ENCODE peak calls at places on chromosomes 1 and 21, in six cellular contexts. M is ovary, Z is Peyer's patch, B is tibial nerve, Y is coronary artery, D is fibroblast of lung. R is an unnamed sample.

GRCh38 chr1:246497331-246497915 is 9.7 kb downstream of the SMYD3 start:
- DNase-seq in Z (no peak), D (peak), Y (no peak), B (no peak), M (no peak), R (no peak)

GRCh38 chr21:22763442-22763841 is 1765.2 kb downstream of the NCAM2 start:
- DNase-seq in Z (no peak), Y (no peak), D (no peak), B (no peak), M (no peak), R (no peak)

GRCh38 chr1:1799716-1800115 is 21.4 kb upstream of the NADK start:
- DNase-seq in Z (no peak), Y (no peak), M (no peak), D (no peak), B (no peak), R (no peak)

GRCh38 chr1:182174202-182174855 is 112.8 kb upstream of the ZNF648 start:
- DNase-seq in B (no peak), Z (no peak), D (no peak), M (no peak), Y (no peak), R (no peak)

GRCh38 chr1:206713070-206713469 is 28.4 kb downstream of the MAPKAPK2 start:
- DNase-seq in B (no peak), Y (no peak), Z (peak), D (no peak), M (no peak), R (no peak)

GRCh38 chr1:161506336-161507223 is 1.3 kb downstream of the FCGR2A start:
- DNase-seq in B (no peak), M (no peak), Z (no peak), D (no peak), Y (no peak), R (no peak)

GRCh38 chr1:79711001-79711431 is 704.5 kb upstream of the ADGRL4 start:
- DNase-seq in Z (no peak), Y (no peak), M (no peak), D (peak), B (no peak), R (no peak)

GRCh38 chr1:150578278-150579109 is 916 bp downstream of the MCL1 start:
- DNase-seq in Z (peak), Y (peak), M (peak), B (no peak), D (peak), R (no peak)

GRCh38 chr1:180248176-180248575 is 18.1 kb downstream of the LHX4 start:
- DNase-seq in Y (no peak), D (no peak), Z (no peak), B (no peak), M (no peak), R (no peak)

GRCh38 chr1:21541835-21542234 is 32.6 kb downstream of the ALPL start:
- DNase-seq in Z (no peak), Y (no peak), D (peak), B (no peak), M (no peak), R (no peak)

GRCh38 chr1:80023366-80023765 is 1016.8 kb upstream of the ADGRL4 start:
- DNase-seq in Z (no peak), B (no peak), D (no peak), Y (no peak), M (no peak), R (no peak)

GRCh38 chr1:92482665-92483441 is 3.9 kb downstream of the GFI1 start:
- DNase-seq in B (no peak), Z (peak), M (no peak), D (no peak), Y (no peak), R (no peak)

GRCh38 chr21:39647476-39647875 is 34.7 kb downstream of the B3GALT5 start:
- DNase-seq in Z (no peak), B (no peak), Y (peak), M (no peak), D (peak), R (no peak)

GRCh38 chr1:161172776-161173376 is 4.4 kb downstream of the B4GALT3 start:
- DNase-seq in M (no peak), Z (no peak), Y (no peak), D (peak), B (no peak), R (no peak)

GRCh38 chr1:201610806-201611205 is 71.9 kb downstream of the NAV1 start:
- DNase-seq in Y (no peak), M (no peak), D (no peak), Z (no peak), B (no peak), R (no peak)

GRCh38 chr1:29145739-29146437 is 22.2 kb upstream of the TMEM200B start:
- DNase-seq in Y (no peak), B (no peak), Z (no peak), M (no peak), D (peak), R (no peak)

GRCh38 chr1:242673652-242674051 is 149.2 kb upstream of the PLD5 start:
- DNase-seq in Z (no peak), Y (no peak), B (no peak), M (no peak), D (no peak), R (no peak)

GRCh38 chr1:56570924-56571372 is 8.4 kb downstream of the PLPP3 start:
- DNase-seq in Z (no peak), M (no peak), B (no peak), D (no peak), Y (no peak), R (no peak)

GRCh38 chr21:15774590-15774989 is 44.8 kb downstream of the USP25 start:
- DNase-seq in Y (no peak), D (peak), M (no peak), Z (no peak), B (no peak), R (no peak)

GRCh38 chr1:211634461-211634860 is 41.0 kb downstream of the NEK2 start:
- DNase-seq in Y (peak), Z (peak), M (no peak), D (no peak), B (no peak), R (no peak)

GRCh38 chr1:155277070-155277895 is at the start of gene HCN3:
- DNase-seq in Z (peak), Y (peak), B (peak), M (peak), D (peak), R (peak)

GRCh38 chr21:31974454-31974985 is 101.7 kb downstream of the HUNK start:
- DNase-seq in M (no peak), D (no peak), Y (no peak), B (no peak), Z (peak), R (no peak)

GRCh38 chr1:32180186-32181060 is 948 bp downstream of the TXLNA start:
- DNase-seq in Z (peak), M (peak), B (no peak), D (peak), Y (no peak), R (no peak)

GRCh38 chr1:14650951-14651350 is 52.5 kb downstream of the KAZN start:
- DNase-seq in D (no peak), B (no peak), Y (no peak), Z (no peak), M (no peak), R (no peak)

GRCh38 chr1:29688477-29689365 is 452.4 kb downstream of the PTPRU start:
- DNase-seq in Y (no peak), D (peak), B (no peak), M (no peak), Z (peak), R (peak)

GRCh38 chr1:109786531-109787021 is 22.9 kb upstream of the EPS8L3 start:
- DNase-seq in D (peak), M (peak), Z (peak), Y (peak), B (no peak), R (no peak)

GRCh38 chr1:201916649-201917249 is 28.1 kb downstream of the SHISA4 start:
- DNase-seq in Y (peak), Z (peak), M (peak), B (peak), D (peak), R (no peak)

GRCh38 chr1:8731162-8731561 is 86.3 kb downstream of the RERE start:
- DNase-seq in Y (no peak), M (no peak), Z (no peak), D (no peak), B (no peak), R (no peak)

GRCh38 chr1:119279441-119280415 is 88.9 kb upstream of the HAO2 start:
- DNase-seq in D (peak), Y (no peak), B (no peak), Z (no peak), M (peak), R (no peak)

GRCh38 chr1:1757422-1758058 is 20.7 kb downstream of the NADK start:
- DNase-seq in Z (no peak), Y (no peak), D (no peak), M (no peak), B (no peak), R (no peak)

GRCh38 chr1:53593758-53594380 is 134.7 kb downstream of the DMRTB1 start:
- DNase-seq in Z (no peak), D (peak), B (no peak), Y (no peak), M (no peak), R (no peak)

GRCh38 chr1:76835203-76835602 is 32.1 kb upstream of the ST6GALNAC5 start:
- DNase-seq in B (no peak), Y (no peak), Z (no peak), M (no peak), D (no peak), R (no peak)

GRCh38 chr1:150186789-150187559 is 37.3 kb downstream of the PLEKHO1 start:
- DNase-seq in Y (no peak), M (no peak), D (peak), Z (no peak), B (no peak), R (no peak)

GRCh38 chr1:44036409-44037111 is 5.3 kb upstream of the SLC6A9 start:
- DNase-seq in B (peak), Z (peak), D (peak), Y (no peak), M (no peak), R (no peak)

GRCh38 chr1:44034976-44035716 is 3.9 kb upstream of the SLC6A9 start:
- DNase-seq in D (no peak), B (no peak), Y (no peak), M (no peak), Z (no peak), R (no peak)

GRCh38 chr1:44034423-44034822 is 3.2 kb upstream of the SLC6A9 start:
- DNase-seq in B (no peak), M (no peak), Y (no peak), Z (no peak), D (no peak), R (no peak)

GRCh38 chr1:44037154-44037553 is 5.9 kb upstream of the SLC6A9 start:
- DNase-seq in Y (no peak), M (no peak), D (no peak), Z (no peak), B (no peak), R (no peak)

DNA sequence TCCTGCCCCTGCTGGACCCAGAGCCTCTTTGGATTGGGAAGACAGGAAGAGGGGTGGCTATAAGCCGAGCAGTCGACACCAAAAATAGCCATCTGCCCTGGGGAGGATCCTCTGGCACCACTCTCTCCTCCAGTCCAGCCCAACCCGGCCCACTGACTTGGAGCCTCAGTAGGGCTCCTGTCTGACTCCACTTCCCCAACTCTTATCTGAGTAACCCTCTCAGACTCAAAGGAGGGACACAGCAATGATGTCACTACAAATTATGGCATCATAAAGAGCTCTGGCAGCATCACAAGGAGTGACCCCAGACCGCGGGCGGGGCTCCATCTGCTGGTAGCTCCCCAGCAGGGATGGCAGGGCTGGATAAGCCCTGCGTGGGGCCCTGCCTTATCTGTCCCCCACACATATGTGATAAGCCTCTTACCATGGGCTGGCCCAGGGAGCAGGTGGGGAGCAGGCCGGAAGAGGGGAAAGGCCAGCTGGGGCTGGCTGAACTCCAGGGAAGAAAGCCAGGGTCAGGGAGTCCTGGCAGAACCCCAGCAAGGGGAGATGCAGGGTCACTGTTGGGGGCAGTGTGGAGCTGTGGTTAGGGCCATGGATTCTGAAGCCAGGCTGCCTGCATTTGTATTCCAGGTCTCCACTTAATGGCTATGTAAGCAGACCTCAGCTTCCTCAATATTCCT is 4.6 kb upstream of the SLC6A9 start:
- DNase-seq in Z (peak), D (peak), Y (peak), B (no peak), M (peak), R (no peak)
- TF ChIP-seq CTCF in Z (no peak), D (peak), Y (no peak), B (no peak), M (no peak), R (no peak)

GRCh38 chr21:34357889-34358288 is 5.9 kb upstream of the KCNE2 start:
- DNase-seq in B (no peak), M (no peak), Y (peak), D (no peak), Z (peak), R (no peak)

GRCh38 chr21:34352556-34352955 is 11.2 kb upstream of the KCNE2 start:
- DNase-seq in M (no peak), Z (peak), B (no peak), Y (peak), D (no peak), R (no peak)

GRCh38 chr21:34358866-34359265 is 4.9 kb upstream of the KCNE2 start:
- DNase-seq in Z (no peak), D (no peak), B (no peak), Y (no peak), M (no peak), R (no peak)

GRCh38 chr21:34354836-34355235 is 9.0 kb upstream of the KCNE2 start:
- DNase-seq in B (no peak), D (no peak), Y (peak), Z (peak), M (no peak), R (no peak)

DNA sequence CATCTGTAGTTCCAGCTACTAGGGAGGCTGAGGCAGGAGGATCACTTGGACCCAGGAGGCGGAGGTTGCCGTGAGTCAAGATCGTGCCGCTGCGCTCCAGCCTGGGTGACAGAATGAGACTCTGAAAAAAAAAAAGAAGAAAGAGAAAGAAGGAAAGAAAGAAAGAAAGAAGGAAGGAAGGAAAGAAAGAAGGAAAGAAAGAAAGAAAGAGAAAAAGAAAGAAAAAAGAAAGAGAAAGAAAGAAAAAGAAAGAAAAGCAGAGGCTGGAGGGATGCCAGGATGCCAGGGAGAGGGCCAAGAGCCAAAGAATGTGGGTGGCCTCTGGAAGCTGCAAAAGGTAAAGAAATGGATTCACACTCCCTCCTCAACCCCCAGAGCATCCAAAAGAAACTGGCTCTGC is 8.2 kb upstream of the KCNE2 start:
- DNase-seq in D (no peak), M (no peak), Y (peak), B (no peak), Z (peak), R (no peak)
- TF ChIP-seq CTCF in D (no peak), M (no peak), Y (no peak), B (no peak), Z (no peak), R (no peak)

DNA sequence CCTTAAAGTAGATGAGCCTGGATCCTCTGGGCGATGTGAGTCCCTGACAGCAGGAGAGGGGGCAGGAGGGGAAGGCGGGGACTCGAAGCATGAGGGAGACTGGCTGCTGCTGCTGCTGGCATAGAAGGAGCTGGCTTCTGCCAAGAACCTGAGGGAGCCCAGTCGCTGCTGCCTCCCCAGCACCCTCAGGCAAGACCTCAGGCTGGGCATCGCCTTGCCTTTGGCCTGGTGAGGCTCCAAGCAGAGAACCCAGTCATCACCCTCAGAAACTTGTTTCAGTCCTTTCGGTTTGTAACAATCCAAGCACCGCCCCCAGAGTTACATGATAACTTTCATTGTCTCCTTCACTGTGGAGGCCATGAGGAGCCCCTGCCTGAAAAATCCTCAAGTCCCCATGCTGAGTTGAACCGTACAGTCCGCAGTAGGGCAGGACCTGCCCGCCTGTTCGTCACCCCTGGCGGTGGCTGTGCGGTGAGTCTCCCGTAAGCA is 38.8 kb downstream of the POFUT2 start:
- DNase-seq in B (no peak), M (no peak), D (peak), Z (no peak), Y (peak), R (peak)
- TF ChIP-seq CTCF in B (no peak), M (no peak), D (no peak), Z (no peak), Y (no peak), R (no peak)

GRCh38 chr1:212718499-212718898 is 18.9 kb upstream of the BATF3 start:
- DNase-seq in D (peak), M (no peak), B (no peak), Z (no peak), Y (no peak), R (no peak)
- TF ChIP-seq CTCF in D (peak), M (no peak), B (peak), Z (no peak), Y (no peak), R (no peak)

GRCh38 chr1:156928043-156928602 is 7.7 kb downstream of the LRRC71 start:
- DNase-seq in B (no peak), Y (no peak), M (no peak), D (no peak), Z (no peak), R (no peak)
- TF ChIP-seq CTCF in B (no peak), Y (peak), M (no peak), D (peak), Z (no peak), R (peak)

GRCh38 chr1:70805641-70806040 is 242.0 kb downstream of the PTGER3 start:
- DNase-seq in Z (no peak), Y (no peak), M (no peak), D (no peak), B (no peak), R (no peak)
- TF ChIP-seq CTCF in Z (no peak), Y (no peak), M (no peak), D (no peak), B (no peak), R (no peak)

GRCh38 chr1:209023790-209024189 is 559.7 kb upstream of the CAMK1G start:
- DNase-seq in B (no peak), D (no peak), Y (no peak), Z (no peak), M (no peak), R (no peak)
- TF ChIP-seq CTCF in B (no peak), D (no peak), Y (no peak), Z (no peak), M (no peak), R (no peak)

GRCh38 chr1:57791497-57791896 is 367.6 kb upstream of the DAB1 start:
- DNase-seq in Y (no peak), M (no peak), D (no peak), Z (no peak), B (no peak), R (no peak)
- TF ChIP-seq CTCF in Y (no peak), M (no peak), D (no peak), Z (no peak), B (no peak), R (no peak)

GRCh38 chr1:100265931-100266830 is at the start of gene RTCA:
- DNase-seq in Z (peak), M (peak), Y (peak), D (peak), B (peak), R (peak)
- TF ChIP-seq CTCF in Z (no peak), M (no peak), Y (no peak), D (no peak), B (peak), R (no peak)

GRCh38 chr21:25360593-25360992 is 246.7 kb downstream of the MRPL39 start:
- DNase-seq in M (no peak), Z (no peak), D (no peak), Y (no peak), B (no peak), R (no peak)
- TF ChIP-seq CTCF in M (no peak), Z (no peak), D (peak), Y (no peak), B (no peak), R (peak)